ENCODE peak calls at places on chromosomes 16 and 17, in ten cellular contexts. One of them, this sample, is unnamed.

GRCh38 chr16:57186630-57187507 is 740 bp downstream of the RSPRY1 start:
- DNase-seq in OCI-LY7: peak; percentile 28
- DNase-seq in lower lobe of right lung: no peak
- DNase-seq in CD8-positive, alpha-beta T cell: no peak
- DNase-seq in heart left ventricle: no peak
- DNase-seq in AG04450: no peak
- DNase-seq in choroid plexus epithelial cell: no peak
- DNase-seq in neural progenitor cell: peak; percentile 50
- DNase-seq in psoas muscle: no peak
- DNase-seq in testis: peak; percentile 51
- DNase-seq in this sample: no peak

GRCh38 chr17:57021226-57021940 is 43.5 kb downstream of the SCPEP1 start:
- DNase-seq in OCI-LY7: no peak
- DNase-seq in lower lobe of right lung: peak; percentile 62
- DNase-seq in CD8-positive, alpha-beta T cell: no peak
- DNase-seq in heart left ventricle: no peak
- DNase-seq in AG04450: no peak
- DNase-seq in choroid plexus epithelial cell: no peak
- DNase-seq in neural progenitor cell: no peak
- DNase-seq in psoas muscle: no peak
- DNase-seq in testis: no peak
- DNase-seq in this sample: no peak

GRCh38 chr16:89052824-89053724 is 40.6 kb upstream of the ACSF3 start:
- DNase-seq in OCI-LY7: no peak
- DNase-seq in lower lobe of right lung: no peak
- DNase-seq in CD8-positive, alpha-beta T cell: no peak
- DNase-seq in heart left ventricle: no peak
- DNase-seq in AG04450: no peak
- DNase-seq in choroid plexus epithelial cell: no peak
- DNase-seq in neural progenitor cell: no peak
- DNase-seq in psoas muscle: no peak
- DNase-seq in testis: no peak
- DNase-seq in this sample: no peak

GRCh38 chr17:55301521-55302406 is 37.0 kb downstream of the HLF start:
- DNase-seq in OCI-LY7: no peak
- DNase-seq in lower lobe of right lung: no peak
- DNase-seq in CD8-positive, alpha-beta T cell: no peak
- DNase-seq in heart left ventricle: no peak
- DNase-seq in AG04450: no peak
- DNase-seq in choroid plexus epithelial cell: peak; percentile 50
- DNase-seq in neural progenitor cell: no peak
- DNase-seq in psoas muscle: no peak
- DNase-seq in testis: peak; percentile 51
- DNase-seq in this sample: no peak

GRCh38 chr16:58409316-58409973 is 17.2 kb downstream of the GINS3 start:
- DNase-seq in OCI-LY7: no peak
- DNase-seq in lower lobe of right lung: peak; percentile 52
- DNase-seq in CD8-positive, alpha-beta T cell: no peak
- DNase-seq in heart left ventricle: peak; percentile 75
- DNase-seq in AG04450: no peak
- DNase-seq in choroid plexus epithelial cell: peak; percentile 42
- DNase-seq in neural progenitor cell: no peak
- DNase-seq in psoas muscle: peak; percentile 33
- DNase-seq in testis: peak; percentile 78
- DNase-seq in this sample: peak; percentile 56

GRCh38 chr17:47280072-47280811 is 26.6 kb downstream of the ITGB3 start:
- DNase-seq in OCI-LY7: no peak
- DNase-seq in lower lobe of right lung: no peak
- DNase-seq in CD8-positive, alpha-beta T cell: no peak
- DNase-seq in heart left ventricle: no peak
- DNase-seq in AG04450: no peak
- DNase-seq in choroid plexus epithelial cell: peak; percentile 73
- DNase-seq in neural progenitor cell: no peak
- DNase-seq in psoas muscle: peak; percentile 45
- DNase-seq in testis: no peak
- DNase-seq in this sample: peak; percentile 82

GRCh38 chr17:46962374-46962790 is 16.7 kb downstream of the RPRML start:
- DNase-seq in OCI-LY7: no peak
- DNase-seq in lower lobe of right lung: no peak
- DNase-seq in CD8-positive, alpha-beta T cell: no peak
- DNase-seq in heart left ventricle: no peak
- DNase-seq in AG04450: peak; percentile 32
- DNase-seq in choroid plexus epithelial cell: peak; percentile 47
- DNase-seq in neural progenitor cell: no peak
- DNase-seq in psoas muscle: no peak
- DNase-seq in testis: no peak
- DNase-seq in this sample: no peak

GRCh38 chr17:42101513-42102292 is 3.4 kb upstream of the ZNF385C start:
- DNase-seq in OCI-LY7: peak; percentile 68
- DNase-seq in lower lobe of right lung: peak; percentile 80
- DNase-seq in CD8-positive, alpha-beta T cell: peak; percentile 60
- DNase-seq in heart left ventricle: peak; percentile 80
- DNase-seq in AG04450: peak; percentile 13
- DNase-seq in choroid plexus epithelial cell: peak; percentile 77
- DNase-seq in neural progenitor cell: peak; percentile 79
- DNase-seq in psoas muscle: peak; percentile 88
- DNase-seq in testis: peak; percentile 88
- DNase-seq in this sample: no peak

DNA sequence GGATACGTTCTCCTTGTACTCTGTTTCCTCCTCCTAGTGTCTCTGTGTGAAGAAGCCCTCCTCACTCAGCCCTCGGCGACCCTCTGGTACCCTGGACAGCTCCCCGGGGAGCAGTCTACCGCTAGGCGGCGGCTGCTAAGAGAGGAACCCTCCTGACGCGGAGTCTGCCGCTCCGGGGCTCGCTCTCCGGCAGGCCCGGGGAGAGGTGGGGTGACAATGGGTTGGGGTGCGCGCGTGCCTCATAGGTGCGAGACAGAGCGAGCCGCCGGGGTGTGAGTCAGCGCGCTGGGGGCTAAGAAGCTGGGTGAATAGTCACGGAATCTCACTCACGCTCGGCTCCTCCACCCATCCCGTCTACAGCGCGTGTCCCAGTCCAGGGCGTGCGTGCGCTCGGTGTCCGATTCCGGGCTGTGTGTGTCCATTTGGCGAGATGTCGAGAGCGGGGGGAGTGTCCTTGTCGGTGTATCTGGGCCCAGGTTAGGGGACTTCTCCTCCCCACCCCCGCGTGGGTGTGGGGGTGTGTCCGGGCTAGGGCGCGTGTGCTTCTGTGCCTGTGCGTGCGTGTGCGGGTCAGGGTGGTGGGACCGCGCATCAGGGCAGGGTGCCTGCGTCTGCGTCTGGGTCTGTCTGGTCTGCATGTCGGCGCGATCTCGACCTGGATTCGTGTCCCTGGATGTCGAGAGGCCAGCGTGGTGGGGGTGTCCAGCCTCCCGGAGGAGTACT is 578 bp upstream of the HS3ST2 start:
- DNase-seq in OCI-LY7: no peak
- DNase-seq in lower lobe of right lung: peak; percentile 51
- DNase-seq in CD8-positive, alpha-beta T cell: no peak
- DNase-seq in heart left ventricle: peak; percentile 51
- DNase-seq in AG04450: no peak
- DNase-seq in choroid plexus epithelial cell: peak; percentile 19
- DNase-seq in neural progenitor cell: peak; percentile 94
- DNase-seq in psoas muscle: peak; percentile 30
- DNase-seq in testis: peak; percentile 71
- DNase-seq in this sample: no peak
- TF ChIP-seq CTCF in OCI-LY7: no peak
- TF ChIP-seq CTCF in lower lobe of right lung: peak; percentile 56
- TF ChIP-seq CTCF in CD8-positive, alpha-beta T cell: no peak
- TF ChIP-seq CTCF in heart left ventricle: peak; percentile 77
- TF ChIP-seq CTCF in AG04450: peak; percentile 62
- TF ChIP-seq CTCF in choroid plexus epithelial cell: peak; percentile 62
- TF ChIP-seq CTCF in neural progenitor cell: peak; percentile 96
- TF ChIP-seq CTCF in psoas muscle: peak; percentile 51
- TF ChIP-seq CTCF in testis: peak; percentile 65
- TF ChIP-seq CTCF in this sample: peak; percentile 90

GRCh38 chr17:4019400-4019799 is 55.2 kb upstream of the ATP2A3 start:
- DNase-seq in OCI-LY7: no peak
- DNase-seq in lower lobe of right lung: no peak
- DNase-seq in CD8-positive, alpha-beta T cell: no peak
- DNase-seq in heart left ventricle: no peak
- DNase-seq in AG04450: no peak
- DNase-seq in choroid plexus epithelial cell: no peak
- DNase-seq in neural progenitor cell: no peak
- DNase-seq in psoas muscle: no peak
- DNase-seq in testis: no peak
- DNase-seq in this sample: no peak

GRCh38 chr17:4018446-4018845 is 54.2 kb upstream of the ATP2A3 start:
- DNase-seq in OCI-LY7: no peak
- DNase-seq in lower lobe of right lung: no peak
- DNase-seq in CD8-positive, alpha-beta T cell: no peak
- DNase-seq in heart left ventricle: no peak
- DNase-seq in AG04450: no peak
- DNase-seq in choroid plexus epithelial cell: no peak
- DNase-seq in neural progenitor cell: no peak
- DNase-seq in psoas muscle: no peak
- DNase-seq in testis: no peak
- DNase-seq in this sample: no peak

GRCh38 chr17:4026255-4026654 is 62.0 kb upstream of the ATP2A3 start:
- DNase-seq in OCI-LY7: no peak
- DNase-seq in lower lobe of right lung: no peak
- DNase-seq in CD8-positive, alpha-beta T cell: no peak
- DNase-seq in heart left ventricle: no peak
- DNase-seq in AG04450: no peak
- DNase-seq in choroid plexus epithelial cell: no peak
- DNase-seq in neural progenitor cell: no peak
- DNase-seq in psoas muscle: no peak
- DNase-seq in testis: no peak
- DNase-seq in this sample: no peak

GRCh38 chr17:4020096-4020495 is 55.9 kb upstream of the ATP2A3 start:
- DNase-seq in OCI-LY7: no peak
- DNase-seq in lower lobe of right lung: no peak
- DNase-seq in CD8-positive, alpha-beta T cell: no peak
- DNase-seq in heart left ventricle: no peak
- DNase-seq in AG04450: no peak
- DNase-seq in choroid plexus epithelial cell: no peak
- DNase-seq in neural progenitor cell: no peak
- DNase-seq in psoas muscle: no peak
- DNase-seq in testis: no peak
- DNase-seq in this sample: no peak

GRCh38 chr17:4023220-4023619 is 59.0 kb upstream of the ATP2A3 start:
- DNase-seq in OCI-LY7: no peak
- DNase-seq in lower lobe of right lung: no peak
- DNase-seq in CD8-positive, alpha-beta T cell: no peak
- DNase-seq in heart left ventricle: no peak
- DNase-seq in AG04450: no peak
- DNase-seq in choroid plexus epithelial cell: peak; percentile 60
- DNase-seq in neural progenitor cell: no peak
- DNase-seq in psoas muscle: no peak
- DNase-seq in testis: no peak
- DNase-seq in this sample: no peak
- TF ChIP-seq CTCF in OCI-LY7: no peak
- TF ChIP-seq CTCF in lower lobe of right lung: no peak
- TF ChIP-seq CTCF in CD8-positive, alpha-beta T cell: no peak
- TF ChIP-seq CTCF in heart left ventricle: no peak
- TF ChIP-seq CTCF in AG04450: no peak
- TF ChIP-seq CTCF in choroid plexus epithelial cell: no peak
- TF ChIP-seq CTCF in neural progenitor cell: no peak
- TF ChIP-seq CTCF in psoas muscle: no peak
- TF ChIP-seq CTCF in testis: no peak
- TF ChIP-seq CTCF in this sample: no peak

DNA sequence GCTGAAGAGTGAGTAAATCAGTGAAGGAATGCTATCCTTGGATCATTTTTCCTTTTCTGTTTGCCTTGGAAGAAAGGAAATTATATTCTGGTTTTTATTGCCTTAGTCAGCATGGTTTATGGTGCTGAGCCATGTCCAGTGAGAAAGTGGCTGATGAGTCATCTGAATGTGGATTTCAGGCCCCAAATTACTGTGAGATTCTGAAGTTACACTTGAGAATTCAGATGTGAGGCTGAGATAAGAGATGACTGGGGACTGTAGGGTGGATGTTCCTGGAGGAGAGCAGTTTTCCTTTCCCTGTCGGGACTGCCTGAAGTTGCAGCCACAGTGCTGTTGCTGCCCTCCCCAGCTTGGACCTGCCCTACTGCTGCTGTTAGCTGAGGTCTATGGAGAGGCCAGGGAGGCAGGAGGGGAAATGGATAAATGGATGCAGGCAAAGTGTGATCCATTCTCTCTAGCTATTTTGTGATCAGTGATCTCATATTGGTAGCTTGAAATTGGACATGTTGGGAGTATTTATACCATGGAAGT is 4.2 kb upstream of the MAP3K14 start:
- DNase-seq in OCI-LY7: no peak
- DNase-seq in lower lobe of right lung: peak; percentile 17
- DNase-seq in CD8-positive, alpha-beta T cell: no peak
- DNase-seq in heart left ventricle: no peak
- DNase-seq in AG04450: peak; percentile 73
- DNase-seq in choroid plexus epithelial cell: peak; percentile 91
- DNase-seq in neural progenitor cell: no peak
- DNase-seq in psoas muscle: no peak
- DNase-seq in testis: no peak
- DNase-seq in this sample: peak; percentile 97
- TF ChIP-seq CTCF in OCI-LY7: no peak
- TF ChIP-seq CTCF in lower lobe of right lung: no peak
- TF ChIP-seq CTCF in CD8-positive, alpha-beta T cell: no peak
- TF ChIP-seq CTCF in heart left ventricle: no peak
- TF ChIP-seq CTCF in AG04450: no peak
- TF ChIP-seq CTCF in choroid plexus epithelial cell: no peak
- TF ChIP-seq CTCF in neural progenitor cell: no peak
- TF ChIP-seq CTCF in psoas muscle: no peak
- TF ChIP-seq CTCF in testis: no peak
- TF ChIP-seq CTCF in this sample: no peak

GRCh38 chr17:44079877-44080821 is 9.6 kb downstream of the G6PC3 start:
- DNase-seq in OCI-LY7: peak; percentile 8
- DNase-seq in lower lobe of right lung: peak; percentile 41
- DNase-seq in CD8-positive, alpha-beta T cell: no peak
- DNase-seq in heart left ventricle: no peak
- DNase-seq in AG04450: no peak
- DNase-seq in choroid plexus epithelial cell: no peak
- DNase-seq in neural progenitor cell: no peak
- DNase-seq in psoas muscle: no peak
- DNase-seq in testis: no peak
- DNase-seq in this sample: no peak

GRCh38 chr17:44076716-44077594 is 6.4 kb downstream of the G6PC3 start:
- DNase-seq in OCI-LY7: no peak
- DNase-seq in lower lobe of right lung: peak; percentile 24
- DNase-seq in CD8-positive, alpha-beta T cell: no peak
- DNase-seq in heart left ventricle: no peak
- DNase-seq in AG04450: no peak
- DNase-seq in choroid plexus epithelial cell: no peak
- DNase-seq in neural progenitor cell: no peak
- DNase-seq in psoas muscle: no peak
- DNase-seq in testis: no peak
- DNase-seq in this sample: no peak

GRCh38 chr17:44075598-44076293 is 5.2 kb downstream of the G6PC3 start:
- DNase-seq in OCI-LY7: no peak
- DNase-seq in lower lobe of right lung: peak; percentile 41
- DNase-seq in CD8-positive, alpha-beta T cell: no peak
- DNase-seq in heart left ventricle: no peak
- DNase-seq in AG04450: no peak
- DNase-seq in choroid plexus epithelial cell: no peak
- DNase-seq in neural progenitor cell: no peak
- DNase-seq in psoas muscle: no peak
- DNase-seq in testis: no peak
- DNase-seq in this sample: no peak

GRCh38 chr17:44077595-44077909 is 7.0 kb downstream of the G6PC3 start:
- DNase-seq in OCI-LY7: no peak
- DNase-seq in lower lobe of right lung: peak; percentile 55
- DNase-seq in CD8-positive, alpha-beta T cell: no peak
- DNase-seq in heart left ventricle: no peak
- DNase-seq in AG04450: no peak
- DNase-seq in choroid plexus epithelial cell: no peak
- DNase-seq in neural progenitor cell: no peak
- DNase-seq in psoas muscle: no peak
- DNase-seq in testis: no peak
- DNase-seq in this sample: no peak

DNA sequence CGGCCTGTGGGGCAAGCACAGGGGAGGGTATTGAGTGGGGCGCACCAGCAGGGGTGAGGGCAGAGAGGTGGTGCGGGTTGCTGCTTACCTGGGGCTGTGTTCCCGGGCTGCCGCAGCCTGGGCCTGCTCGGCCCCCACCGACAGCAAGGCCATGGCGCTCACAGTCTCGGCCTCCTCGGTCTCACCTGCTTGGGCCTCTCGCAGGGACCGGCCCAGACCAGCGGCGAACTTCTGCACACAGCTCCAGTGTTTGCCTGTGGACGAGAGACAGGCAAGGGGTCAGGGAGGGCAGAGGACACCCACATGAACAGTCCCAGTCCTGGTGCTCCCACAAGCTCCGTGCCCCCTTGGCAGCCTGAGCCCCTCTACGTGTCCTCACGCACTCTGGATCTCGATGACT is 7.9 kb downstream of the G6PC3 start:
- DNase-seq in OCI-LY7: no peak
- DNase-seq in lower lobe of right lung: no peak
- DNase-seq in CD8-positive, alpha-beta T cell: no peak
- DNase-seq in heart left ventricle: no peak
- DNase-seq in AG04450: no peak
- DNase-seq in choroid plexus epithelial cell: no peak
- DNase-seq in neural progenitor cell: no peak
- DNase-seq in psoas muscle: no peak
- DNase-seq in testis: no peak
- DNase-seq in this sample: no peak
- TF ChIP-seq CTCF in OCI-LY7: no peak
- TF ChIP-seq CTCF in lower lobe of right lung: no peak
- TF ChIP-seq CTCF in CD8-positive, alpha-beta T cell: no peak
- TF ChIP-seq CTCF in heart left ventricle: no peak
- TF ChIP-seq CTCF in AG04450: no peak
- TF ChIP-seq CTCF in choroid plexus epithelial cell: no peak
- TF ChIP-seq CTCF in neural progenitor cell: no peak
- TF ChIP-seq CTCF in psoas muscle: no peak
- TF ChIP-seq CTCF in testis: no peak
- TF ChIP-seq CTCF in this sample: no peak